ENCODE peak calls at places on chromosomes 12 and 14, in eight cellular contexts. U is Ammon's horn; X is mammary epithelial cell; E is prostate gland; R is MM.1S; A is activated CD4-positive, alpha-beta T cell treated with anti-CD3 and anti-CD28 coated beads, Interleukin-2, amount 50 U/mL, for 24 hours; H is T1000; J is stimulated activated CD4-positive, alpha-beta T cell treated with anti-CD3 and anti-CD28 coated beads, Interleukin-4, amount 100 ng/mL, for 1 hour. P is an unnamed sample.

GRCh38 chr14:68864301-68864810 is 71.5 kb upstream of the ZFP36L1 start:
- DNase-seq in U (no peak), X (no peak), E (no peak), R (no peak), A (no peak), H (no peak), J (no peak), P (no peak)

GRCh38 chr12:95738024-95738611 is 52.4 kb downstream of the NTN4 start:
- DNase-seq in U (no peak), X (no peak), E (no peak), R (no peak), A (no peak), H (no peak), J (no peak), P (no peak)

GRCh38 chr14:100617715-100618693 is 30.8 kb upstream of the BEGAIN start:
- DNase-seq in U (peak; percentile 89), X (no peak), E (no peak), R (no peak), A (no peak), H (no peak), J (no peak), P (no peak)

GRCh38 chr12:39157696-39158342 is 252.4 kb upstream of the CPNE8 start:
- DNase-seq in U (peak; percentile 70), X (no peak), E (no peak), R (no peak), A (no peak), H (no peak), J (no peak), P (no peak)

GRCh38 chr14:54117924-54118323 is 161.3 kb upstream of the BMP4 start:
- DNase-seq in U (no peak), X (no peak), E (no peak), R (no peak), A (no peak), H (no peak), J (no peak), P (no peak)

GRCh38 chr14:23559010-23559920 is 3.2 kb downstream of the THTPA start:
- DNase-seq in U (peak; percentile 73), X (no peak), E (no peak), R (peak; percentile 34), A (peak; percentile 41), H (peak; percentile 51), J (peak; percentile 75), P (peak; percentile 65)

GRCh38 chr12:120367924-120368788 is 808 bp downstream of the MSI1 start:
- DNase-seq in U (no peak), X (peak; percentile 24), E (no peak), R (no peak), A (no peak), H (no peak), J (peak; percentile 51), P (no peak)

GRCh38 chr12:8911606-8912268 is 2.6 kb upstream of the PHC1 start:
- DNase-seq in U (no peak), X (no peak), E (no peak), R (no peak), A (no peak), H (no peak), J (no peak), P (no peak)

GRCh38 chr12:65171073-65171472 is 1.7 kb downstream of the LEMD3 start:
- DNase-seq in U (no peak), X (peak; percentile 37), E (no peak), R (no peak), A (no peak), H (no peak), J (no peak), P (no peak)

GRCh38 chr12:34347367-34347766 is 325.1 kb downstream of the ALG10 start:
- DNase-seq in U (no peak), X (no peak), E (no peak), R (no peak), A (no peak), H (no peak), J (no peak), P (no peak)

GRCh38 chr12:93868771-93869170 is 191.6 kb downstream of the CRADD start:
- DNase-seq in U (no peak), X (no peak), E (no peak), R (no peak), A (no peak), H (no peak), J (no peak), P (no peak)

GRCh38 chr12:12265571-12266388 is 1.1 kb downstream of the LRP6 start:
- DNase-seq in U (peak; percentile 32), X (peak; percentile 23), E (peak; percentile 34), R (peak; percentile 14), A (no peak), H (no peak), J (no peak), P (no peak)

GRCh38 chr12:124404162-124404561 is 109.3 kb downstream of the RFLNA start:
- DNase-seq in U (no peak), X (no peak), E (no peak), R (no peak), A (no peak), H (no peak), J (no peak), P (no peak)